ENCODE peak calls at places on chromosomes 4 and X, in four cellular contexts. R, I, D and A are unnamed samples. For H3K36me3, the result is how much of the 10 kb centered on the place peaks cover.

GRCh38 chr4:13597604-13598003 is 29.9 kb downstream of the BOD1L1 start:
- DNase-seq in R (no peak), I (no peak), D (no peak), A (no peak)

GRCh38 chr4:24664956-24665355 is 80.6 kb upstream of the DHX15 start:
- DNase-seq in I (no peak), R (no peak), D (no peak), A (no peak)

GRCh38 chr4:36274158-36274557 is 7.3 kb upstream of the DTHD1 start:
- DNase-seq in R (no peak), D (no peak), I (no peak), A (no peak)

GRCh38 chrX:134287356-134287755 is 50.4 kb downstream of the CCDC160 start:
- DNase-seq in I (no peak), R (no peak), D (no peak), A (no peak)

GRCh38 chr4:23202712-23203247 is 510.0 kb downstream of the GBA3 start:
- DNase-seq in I (no peak), D (no peak), R (no peak), A (no peak)

GRCh38 chr4:76571274-76571673 is 136.2 kb downstream of the SHROOM3 start:
- DNase-seq in I (no peak), R (no peak), D (no peak), A (no peak)

GRCh38 chrX:110004210-110004609 is 1.3 kb downstream of the TMEM164 start:
- DNase-seq in I (no peak), D (no peak), R (peak), A (no peak)

GRCh38 chr4:89868999-89869589 is 25.6 kb upstream of the MMRN1 start:
- DNase-seq in R (no peak), D (no peak), I (no peak), A (no peak)

GRCh38 chr4:66307641-66308438 is 637.6 kb upstream of the EPHA5 start:
- DNase-seq in R (no peak), I (no peak), D (no peak), A (no peak)

GRCh38 chr4:87982446-87982845 is 6.9 kb downstream of the SPP1 start:
- DNase-seq in R (no peak), D (no peak), I (no peak), A (no peak)

GRCh38 chr4:140935259-140935658 is 179.1 kb upstream of the TBC1D9 start:
- DNase-seq in I (no peak), R (no peak), D (no peak), A (no peak)

GRCh38 chrX:70134116-70134477 is 850 bp downstream of the IGBP1 start:
- DNase-seq in R (no peak), D (no peak), I (no peak), A (no peak)

GRCh38 chrX:136954930-136955329 is 74.4 kb upstream of the RBMX start:
- DNase-seq in I (peak), R (no peak), D (no peak), A (no peak)

GRCh38 chr4:153083447-153083921 is 120.8 kb upstream of the TRIM2 start:
- DNase-seq in R (peak), D (no peak), I (peak), A (peak)

GRCh38 chrX:13093489-13094140 is 49.2 kb upstream of the FAM9C start:
- DNase-seq in I (no peak), D (no peak), R (no peak), A (no peak)

DNA sequence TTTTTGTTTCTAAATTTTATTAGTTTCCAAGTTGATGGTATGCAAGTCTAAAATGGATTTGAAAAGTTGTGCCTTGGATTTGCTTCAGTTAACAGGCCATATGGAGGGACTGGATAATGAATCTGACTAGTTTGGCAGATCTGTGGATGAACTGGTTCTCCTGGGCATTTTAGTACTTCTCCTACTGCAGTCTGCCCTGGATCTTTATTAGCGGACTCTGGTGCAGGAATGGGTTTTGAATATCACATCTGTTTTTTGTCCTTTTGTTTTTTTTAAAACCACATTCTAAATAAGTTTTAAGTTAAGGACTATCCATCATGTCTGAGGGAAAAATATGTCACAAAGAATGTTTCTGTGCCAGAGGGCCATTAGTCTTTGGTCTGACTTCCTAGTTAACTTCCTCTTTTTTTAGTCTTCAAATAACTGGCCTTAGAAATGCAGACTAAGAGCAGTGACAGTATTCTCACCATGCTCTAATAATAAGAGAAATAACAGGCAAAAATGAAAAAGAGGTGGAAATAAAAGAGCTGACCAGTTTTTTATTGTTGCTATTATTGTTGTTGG is 13.9 kb upstream of the DCK start:
- DNase-seq in R (no peak), D (no peak), I (no peak), A (no peak)
- H3K36me3 ChIP-seq in R (under half), D (under half), I (under half), A (under half)

DNA sequence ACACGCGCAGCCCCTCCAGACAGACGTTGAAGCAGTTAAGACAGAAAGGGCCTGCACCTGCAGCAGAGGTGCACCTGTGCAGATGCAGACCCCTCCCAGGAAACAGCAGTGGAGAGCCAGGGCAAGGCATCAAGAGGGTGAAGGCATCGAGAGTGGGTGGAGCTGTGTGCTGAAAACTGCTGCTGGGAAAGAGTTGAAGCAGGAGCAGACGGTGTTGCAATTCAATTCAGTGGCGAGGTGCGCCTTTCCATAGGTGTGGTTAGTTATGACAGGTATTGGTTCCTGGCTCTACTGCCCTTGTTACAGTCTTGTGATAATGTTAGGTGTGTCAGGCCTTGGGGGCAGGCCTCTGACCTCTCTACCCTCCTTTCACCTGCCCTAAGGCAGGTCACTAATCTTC is 16.6 kb downstream of the LETM1 start:
- DNase-seq in R (no peak), D (no peak), I (no peak), A (no peak)
- H3K36me3 ChIP-seq in R (under half), D (under half), I (under half), A (under half)

DNA sequence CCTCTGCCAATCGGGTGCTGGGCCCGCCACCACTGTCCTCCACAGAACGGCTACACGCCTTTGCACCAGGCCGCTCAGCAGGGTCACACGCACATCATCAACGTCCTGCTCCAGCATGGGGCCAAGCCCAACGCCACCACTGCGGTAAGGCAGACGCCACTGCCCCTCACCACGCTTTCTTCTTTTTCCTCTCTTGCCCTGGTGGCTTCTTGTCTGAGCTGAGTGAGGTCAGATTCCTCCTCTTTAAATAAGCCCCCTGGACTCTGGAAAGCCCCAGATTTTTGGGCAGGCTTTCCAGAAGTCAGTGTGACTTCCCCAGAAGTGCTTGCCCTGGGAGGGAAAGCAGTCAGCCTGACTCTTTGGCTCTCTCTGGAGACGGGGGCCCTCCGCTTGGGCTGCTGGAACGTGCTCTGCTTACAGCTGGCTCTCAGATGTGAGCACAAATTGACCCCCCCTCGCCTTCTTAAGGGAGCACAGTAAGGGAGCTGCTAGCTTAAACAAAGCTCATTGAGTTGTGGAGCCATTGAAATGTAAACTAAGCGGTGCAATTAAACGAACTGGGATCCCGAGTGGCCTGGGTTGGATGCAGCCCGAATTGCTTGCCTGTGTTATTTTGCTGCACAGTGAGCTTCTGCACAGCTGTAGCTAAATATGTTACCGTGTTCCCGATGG is 243.1 kb downstream of the ANK2 start:
- DNase-seq in R (peak), D (peak), I (no peak), A (peak)
- H3K36me3 ChIP-seq in R (under half), D (under half), I (under half), A (under half)

DNA sequence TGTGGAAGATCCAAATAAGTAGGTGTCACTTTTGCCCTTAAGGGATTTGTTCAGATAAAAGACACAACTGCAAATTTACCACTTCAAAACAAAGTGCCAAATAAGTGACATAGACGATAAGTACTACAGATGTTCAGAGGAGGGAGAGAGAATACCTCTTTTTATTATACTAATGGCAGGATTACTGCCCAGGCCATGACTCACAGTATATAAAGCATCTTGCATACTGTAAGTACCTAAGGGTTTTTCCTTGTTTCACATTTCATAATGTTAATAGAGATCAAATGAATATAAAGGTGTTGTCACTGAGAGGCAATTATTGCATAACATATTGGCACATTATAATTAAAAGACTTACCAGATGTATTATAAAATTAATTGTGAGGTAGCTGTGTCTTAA is 46.4 kb downstream of the PTPN13 start:
- DNase-seq in I (no peak), D (no peak), R (no peak), A (no peak)
- H3K36me3 ChIP-seq in I (under half), D (under half), R (under half), A (under half)

GRCh38 chr4:158314756-158315487 is 104.6 kb downstream of the TMEM144 start:
- DNase-seq in I (no peak), R (no peak), D (no peak), A (no peak)
- H3K36me3 ChIP-seq in I (under half), R (under half), D (under half), A (under half)

GRCh38 chr4:102817613-102818268 is 9.6 kb downstream of the UBE2D3 start:
- DNase-seq in R (no peak), I (no peak), D (no peak), A (no peak)
- H3K36me3 ChIP-seq in R (under half), I (under half), D (under half), A (under half)

GRCh38 chrX:56550667-56551066 is 12.8 kb upstream of the UBQLN2 start:
- DNase-seq in D (no peak), I (no peak), R (no peak), A (no peak)
- H3K36me3 ChIP-seq in D (under half), I (under half), R (under half), A (under half)

GRCh38 chr4:82848706-82849105 is 42.2 kb downstream of the SEC31A start:
- DNase-seq in I (no peak), R (no peak), D (no peak), A (no peak)
- H3K36me3 ChIP-seq in I (under half), R (under half), D (under half), A (under half)